ENCODE peak calls at places on chromosomes 7 and 10, in ten cellular contexts. Q, M, L, P, G, Y, O, J, B and A are unnamed samples. For H3K4me1, the result is how much of the 10 kb centered on the place peaks cover.

GRCh38 chr7:44750921-44751571 is 2.4 kb downstream of the ZMIZ2 start:
- DNase-seq in Q (no peak), M (peak), L (peak), P (no peak), G (peak), Y (peak), O (no peak), J (no peak), B (no peak), A (no peak)

GRCh38 chr7:28904539-28905143 is 53.5 kb downstream of the TRIL start:
- DNase-seq in Q (no peak), M (no peak), L (no peak), P (no peak), G (no peak), Y (no peak), O (peak), J (peak), B (no peak), A (no peak)

GRCh38 chr7:129574487-129574886 is 37.0 kb upstream of the NRF1 start:
- DNase-seq in Q (no peak), M (peak), L (peak), P (no peak), G (no peak), Y (peak), O (peak), J (no peak), B (no peak), A (peak)

GRCh38 chr10:31896972-31897384 is 31.7 kb downstream of the ARHGAP12 start:
- DNase-seq in Q (no peak), M (no peak), L (peak), P (peak), G (no peak), Y (peak), O (no peak), J (no peak), B (no peak), A (peak)

GRCh38 chr7:139811106-139811505 is 18.0 kb upstream of the TBXAS1 start:
- DNase-seq in Q (no peak), M (peak), L (no peak), P (no peak), G (no peak), Y (peak), O (no peak), J (no peak), B (no peak), A (no peak)

GRCh38 chr10:17859492-17860156 is 50.5 kb downstream of the MRC1 start:
- DNase-seq in Q (no peak), M (no peak), L (no peak), P (no peak), G (no peak), Y (no peak), O (no peak), J (no peak), B (no peak), A (no peak)

GRCh38 chr10:4719040-4719439 is 107.0 kb upstream of the AKR1E2 start:
- DNase-seq in Q (no peak), M (no peak), L (no peak), P (no peak), G (no peak), Y (no peak), O (no peak), J (no peak), B (no peak), A (no peak)

GRCh38 chr10:137031-137430 is 1.8 kb downstream of the ZMYND11 start:
- DNase-seq in Q (no peak), M (peak), L (peak), P (peak), G (no peak), Y (peak), O (peak), J (peak), B (peak), A (peak)

GRCh38 chr10:10208156-10208555 is 809.5 kb upstream of the CELF2 start:
- DNase-seq in Q (no peak), M (no peak), L (no peak), P (no peak), G (no peak), Y (no peak), O (no peak), J (no peak), B (no peak), A (no peak)

GRCh38 chr7:40643664-40644063 is 508.9 kb downstream of the SUGCT start:
- DNase-seq in Q (no peak), M (no peak), L (no peak), P (no peak), G (no peak), Y (no peak), O (no peak), J (peak), B (no peak), A (no peak)

GRCh38 chr10:101446947-101447346 is 93.0 kb downstream of the BTRC start:
- DNase-seq in Q (no peak), M (no peak), L (no peak), P (no peak), G (no peak), Y (no peak), O (no peak), J (no peak), B (no peak), A (no peak)

DNA sequence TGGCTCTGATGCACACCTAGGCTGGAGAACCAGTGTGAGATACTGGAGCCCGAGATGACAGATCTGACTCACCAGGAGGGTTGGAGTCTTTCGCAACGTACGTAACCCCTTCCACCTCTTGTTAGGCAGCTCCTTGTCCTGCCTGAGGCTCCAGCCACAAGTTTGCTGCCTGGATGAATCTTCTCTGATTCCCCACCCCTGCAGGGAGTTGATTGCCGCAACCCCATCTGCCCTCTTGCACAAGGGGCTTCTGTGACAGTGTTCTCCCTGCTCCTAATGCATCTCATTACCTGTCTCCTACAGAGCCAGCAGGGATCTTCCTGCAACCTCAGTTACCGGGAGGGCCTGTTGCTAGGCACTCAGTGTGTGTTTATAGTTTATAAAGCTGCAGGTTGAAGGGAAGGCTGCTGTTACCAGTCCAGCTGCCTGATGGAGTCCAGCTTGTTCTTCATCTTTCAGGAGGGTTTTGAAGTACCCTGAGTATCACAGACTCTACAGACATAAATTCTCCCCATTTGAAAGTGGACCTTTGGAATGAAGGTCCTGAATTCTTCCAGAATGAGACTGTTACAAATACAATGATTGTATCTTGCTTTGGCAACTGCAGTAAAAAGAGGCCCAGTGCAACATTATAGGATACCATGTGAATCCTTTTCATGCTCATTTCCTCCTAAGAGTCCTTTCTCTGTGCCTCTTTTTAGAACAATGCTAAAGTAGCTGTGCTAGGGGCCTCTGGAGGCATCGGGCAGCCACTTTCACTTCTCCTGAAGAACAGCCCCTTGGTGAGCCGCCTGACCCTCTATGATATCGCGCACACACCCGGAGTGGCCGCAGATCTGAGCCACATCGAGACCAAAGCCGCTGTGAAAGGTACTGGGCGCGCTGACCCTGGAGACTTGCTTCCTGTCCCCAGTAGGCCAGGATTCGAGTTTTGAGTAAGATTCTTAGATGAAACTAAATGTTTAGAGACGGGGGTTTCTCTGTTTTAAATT is 6.5 kb downstream of the MDH2 start:
- DNase-seq in Q (no peak), M (peak), L (peak), P (no peak), G (no peak), Y (peak), O (no peak), J (peak), B (no peak), A (peak)
- H3K4me1 ChIP-seq in Q (under half), M (under half), L (under half), P (under half), G (under half), Y (under half), O (under half), J (under half), B (under half), A (under half)

GRCh38 chr10:69919250-69919649 is 117.5 kb downstream of the COL13A1 start:
- DNase-seq in Q (no peak), M (no peak), L (no peak), P (no peak), G (no peak), Y (no peak), O (no peak), J (no peak), B (no peak), A (no peak)

GRCh38 chr10:69916133-69916532 is 114.4 kb downstream of the COL13A1 start:
- DNase-seq in Q (no peak), M (no peak), L (no peak), P (no peak), G (no peak), Y (no peak), O (no peak), J (no peak), B (no peak), A (no peak)

GRCh38 chr10:69914373-69915268 is 112.9 kb downstream of the COL13A1 start:
- DNase-seq in Q (peak), M (peak), L (peak), P (peak), G (peak), Y (peak), O (peak), J (peak), B (peak), A (peak)

GRCh38 chr10:69913586-69913985 is 111.9 kb downstream of the COL13A1 start:
- DNase-seq in Q (no peak), M (peak), L (no peak), P (no peak), G (no peak), Y (no peak), O (no peak), J (no peak), B (no peak), A (no peak)

DNA sequence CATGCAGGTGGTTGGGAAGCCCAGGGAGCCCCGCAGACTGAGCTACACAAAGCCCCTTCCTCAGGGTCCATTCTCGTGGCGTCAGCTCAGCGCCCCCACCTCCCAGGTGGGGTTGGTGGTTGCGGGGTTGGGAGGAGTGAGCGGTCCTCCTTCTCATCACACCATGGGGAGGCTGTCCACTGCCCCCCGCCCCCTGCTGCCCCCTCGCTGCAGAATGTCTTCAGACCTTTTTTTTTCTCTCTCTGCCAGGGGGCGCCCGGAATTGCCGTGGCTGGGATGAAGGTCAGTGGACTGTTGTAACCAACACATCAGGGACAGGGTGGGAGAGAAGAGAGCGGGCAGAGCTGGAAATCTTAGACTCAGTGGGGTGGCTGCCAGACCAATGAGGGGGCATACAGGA is 116.3 kb downstream of the COL13A1 start:
- DNase-seq in Q (no peak), M (no peak), L (no peak), P (no peak), G (no peak), Y (no peak), O (no peak), J (peak), B (no peak), A (no peak)
- H3K27ac ChIP-seq in Q (no peak), M (no peak), L (no peak), P (no peak), G (no peak), Y (no peak), O (no peak), J (no peak), B (no peak), A (no peak)

GRCh38 chr7:100544949-100545635 is 6.1 kb downstream of the AGFG2 start:
- DNase-seq in Q (no peak), M (peak), L (peak), P (no peak), G (no peak), Y (peak), O (no peak), J (no peak), B (no peak), A (no peak)
- H3K4me1 ChIP-seq in Q (under half), M (half or more), L (under half), P (half or more), G (half or more), Y (under half), O (under half), J (under half), B (under half), A (under half)

GRCh38 chr7:75688200-75689136 is 50.3 kb downstream of the HIP1 start:
- DNase-seq in Q (no peak), M (no peak), L (no peak), P (no peak), G (peak), Y (no peak), O (peak), J (no peak), B (no peak), A (no peak)
- H3K27ac ChIP-seq in Q (no peak), M (no peak), L (no peak), P (no peak), G (no peak), Y (no peak), O (peak), J (no peak), B (no peak), A (no peak)

GRCh38 chr7:50397320-50397970 is 52.7 kb downstream of the FIGNL1 start:
- DNase-seq in Q (no peak), M (no peak), L (no peak), P (no peak), G (no peak), Y (no peak), O (no peak), J (no peak), B (no peak), A (no peak)

GRCh38 chr7:50394315-50394714 is 55.8 kb downstream of the FIGNL1 start:
- DNase-seq in Q (no peak), M (no peak), L (no peak), P (no peak), G (no peak), Y (no peak), O (no peak), J (no peak), B (no peak), A (no peak)

GRCh38 chr7:50399206-50399605 is 50.9 kb downstream of the FIGNL1 start:
- DNase-seq in Q (no peak), M (no peak), L (no peak), P (no peak), G (no peak), Y (no peak), O (no peak), J (no peak), B (no peak), A (no peak)

GRCh38 chr7:50397971-50398324 is 52.2 kb downstream of the FIGNL1 start:
- DNase-seq in Q (no peak), M (no peak), L (no peak), P (no peak), G (no peak), Y (no peak), O (no peak), J (no peak), B (no peak), A (no peak)

DNA sequence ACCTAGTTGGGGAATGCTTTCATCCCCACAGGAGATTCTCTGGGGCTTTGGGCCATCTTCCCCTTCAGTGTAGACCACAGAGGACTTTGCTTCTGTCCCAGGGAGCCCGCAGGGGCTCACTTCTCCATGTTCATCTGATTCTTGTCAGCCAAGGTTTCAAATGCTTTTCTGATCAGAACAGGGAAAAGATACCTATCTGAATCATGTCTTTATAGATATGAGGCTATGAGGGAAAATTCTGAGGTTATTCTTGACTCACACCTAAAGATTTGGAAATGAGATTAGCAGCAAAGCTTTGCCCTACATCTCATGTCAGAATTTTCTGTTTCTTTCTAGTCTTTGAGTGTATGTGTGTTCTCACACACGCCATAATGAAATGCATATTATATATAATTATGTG is 53.3 kb downstream of the FIGNL1 start:
- DNase-seq in Q (no peak), M (no peak), L (no peak), P (no peak), G (no peak), Y (no peak), O (no peak), J (no peak), B (no peak), A (no peak)
- H3K4me1 ChIP-seq in Q (under half), M (under half), L (under half), P (under half), G (half or more), Y (under half), O (under half), J (under half), B (under half), A (under half)

GRCh38 chr7:131056007-131056406 is 271.7 kb upstream of the MKLN1 start:
- DNase-seq in Q (no peak), M (peak), L (no peak), P (no peak), G (no peak), Y (no peak), O (no peak), J (no peak), B (no peak), A (no peak)

GRCh38 chr7:131061818-131062217 is 265.9 kb upstream of the MKLN1 start:
- DNase-seq in Q (no peak), M (peak), L (no peak), P (no peak), G (no peak), Y (no peak), O (no peak), J (no peak), B (no peak), A (no peak)

GRCh38 chr7:131057524-131058065 is 270.1 kb upstream of the MKLN1 start:
- DNase-seq in Q (no peak), M (no peak), L (no peak), P (no peak), G (no peak), Y (no peak), O (no peak), J (no peak), B (no peak), A (no peak)

GRCh38 chr7:131057015-131057518 is 270.6 kb upstream of the MKLN1 start:
- DNase-seq in Q (no peak), M (peak), L (peak), P (no peak), G (no peak), Y (peak), O (peak), J (no peak), B (peak), A (no peak)

DNA sequence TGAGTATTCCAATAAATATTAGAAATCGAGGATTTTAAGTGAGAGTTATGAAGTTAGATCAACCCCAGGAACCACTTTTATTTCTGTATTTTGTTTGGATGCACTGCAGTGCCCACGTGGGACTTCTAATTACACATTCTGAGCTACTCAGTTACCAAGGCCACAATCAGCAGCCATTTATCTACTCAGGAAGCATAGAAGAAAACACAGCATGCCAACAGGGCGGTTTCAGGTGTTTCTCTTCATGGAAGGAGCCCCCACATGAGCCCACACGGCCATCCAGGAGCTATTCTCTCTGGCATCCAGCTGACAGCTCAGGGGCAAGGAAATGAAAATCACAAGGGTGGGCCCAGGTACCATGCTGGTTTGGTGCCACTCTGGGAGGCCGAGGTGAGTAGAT is 266.5 kb upstream of the MKLN1 start:
- DNase-seq in Q (no peak), M (no peak), L (no peak), P (no peak), G (no peak), Y (no peak), O (no peak), J (no peak), B (no peak), A (no peak)
- H3K27ac ChIP-seq in Q (no peak), M (no peak), L (no peak), P (no peak), G (no peak), Y (no peak), O (no peak), J (no peak), B (no peak), A (no peak)

GRCh38 chr7:22330903-22331302 is 26.1 kb downstream of the RAPGEF5 start:
- DNase-seq in Q (no peak), M (no peak), L (no peak), P (no peak), G (no peak), Y (no peak), O (no peak), J (no peak), B (no peak), A (no peak)

GRCh38 chr7:22331704-22332103 is 25.2 kb downstream of the RAPGEF5 start:
- DNase-seq in Q (no peak), M (no peak), L (no peak), P (no peak), G (no peak), Y (no peak), O (no peak), J (no peak), B (no peak), A (no peak)

GRCh38 chr7:22333680-22334141 is 23.2 kb downstream of the RAPGEF5 start:
- DNase-seq in Q (no peak), M (no peak), L (no peak), P (no peak), G (no peak), Y (no peak), O (no peak), J (no peak), B (no peak), A (no peak)

GRCh38 chr7:22329816-22330524 is 27.0 kb downstream of the RAPGEF5 start:
- DNase-seq in Q (no peak), M (no peak), L (no peak), P (no peak), G (no peak), Y (no peak), O (no peak), J (no peak), B (no peak), A (no peak)

DNA sequence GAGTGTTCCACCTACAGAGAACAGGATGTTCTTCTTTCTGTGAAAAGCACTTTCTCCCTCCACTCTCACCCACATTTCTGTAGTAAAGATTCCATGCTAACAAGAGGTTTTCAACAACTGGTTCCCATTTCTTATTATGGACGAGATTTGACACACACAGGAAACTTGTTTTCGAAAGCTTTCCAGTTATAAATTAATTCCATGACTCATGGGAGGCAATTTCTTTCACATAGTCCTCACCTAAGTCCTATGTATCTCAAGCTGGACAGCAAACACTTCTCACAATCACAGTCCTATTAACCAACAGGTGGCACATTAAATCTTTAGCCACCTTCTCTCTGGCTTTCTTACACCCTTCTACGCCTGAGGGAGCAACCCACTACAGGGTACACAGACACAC is 24.5 kb downstream of the RAPGEF5 start:
- DNase-seq in Q (no peak), M (no peak), L (no peak), P (no peak), G (no peak), Y (no peak), O (no peak), J (no peak), B (no peak), A (no peak)
- H3K4me1 ChIP-seq in Q (under half), M (under half), L (under half), P (under half), G (under half), Y (under half), O (under half), J (under half), B (under half), A (under half)

GRCh38 chr10:27540672-27541071 is 36.6 kb downstream of the RAB18 start:
- DNase-seq in Q (no peak), M (no peak), L (peak), P (no peak), G (no peak), Y (no peak), O (no peak), J (no peak), B (no peak), A (no peak)
- H3K27ac ChIP-seq in Q (no peak), M (no peak), L (no peak), P (no peak), G (no peak), Y (no peak), O (no peak), J (no peak), B (no peak), A (no peak)

GRCh38 chr10:71238626-71239025 is 26.3 kb downstream of the UNC5B start:
- DNase-seq in Q (no peak), M (no peak), L (no peak), P (no peak), G (no peak), Y (no peak), O (no peak), J (no peak), B (no peak), A (no peak)
- H3K4me1 ChIP-seq in Q (under half), M (half or more), L (under half), P (under half), G (half or more), Y (under half), O (under half), J (under half), B (under half), A (under half)